ENCODE peak calls at places on chromosomes 4 and X, in eight cellular contexts. One of them, this sample, is unnamed.

GRCh38 chrX:6917666-6918065 is 229.8 kb upstream of the STS start:
- DNase-seq in GM23248: no peak
- DNase-seq in HepG2: no peak
- DNase-seq in endothelial cell of umbilical vein: no peak
- DNase-seq in mammary epithelial cell: no peak
- DNase-seq in fibroblast of lung: no peak
- DNase-seq in GM23338: peak; percentile 4
- DNase-seq in MM.1S: no peak
- DNase-seq in this sample: no peak

GRCh38 chr4:27861381-27861787 is 1000.7 kb downstream of the STIM2 start:
- DNase-seq in GM23248: peak; percentile 46
- DNase-seq in MM.1S: peak; percentile 69
- DNase-seq in HepG2: peak; percentile 25
- DNase-seq in GM23338: peak; percentile 89
- DNase-seq in fibroblast of lung: peak; percentile 13
- DNase-seq in mammary epithelial cell: peak; percentile 63
- DNase-seq in endothelial cell of umbilical vein: no peak
- DNase-seq in this sample: peak; percentile 47

GRCh38 chr4:76744253-76744921 is 153.6 kb downstream of the SOWAHB start:
- DNase-seq in MM.1S: no peak
- DNase-seq in endothelial cell of umbilical vein: peak; percentile 69
- DNase-seq in GM23248: peak; percentile 78
- DNase-seq in GM23338: no peak
- DNase-seq in HepG2: no peak
- DNase-seq in fibroblast of lung: peak; percentile 89
- DNase-seq in mammary epithelial cell: no peak
- DNase-seq in this sample: peak; percentile 8

GRCh38 chr4:59553063-59553738 is 1646.9 kb upstream of the ADGRL3 start:
- DNase-seq in fibroblast of lung: peak; percentile 33
- DNase-seq in GM23338: no peak
- DNase-seq in MM.1S: peak; percentile 83
- DNase-seq in mammary epithelial cell: peak; percentile 7
- DNase-seq in HepG2: no peak
- DNase-seq in GM23248: peak; percentile 0
- DNase-seq in endothelial cell of umbilical vein: peak; percentile 1
- DNase-seq in this sample: peak; percentile 68

GRCh38 chr4:138235419-138235952 is 6.7 kb downstream of the SLC7A11 start:
- DNase-seq in HepG2: no peak
- DNase-seq in GM23338: no peak
- DNase-seq in mammary epithelial cell: peak; percentile 64
- DNase-seq in MM.1S: no peak
- DNase-seq in endothelial cell of umbilical vein: peak; percentile 96
- DNase-seq in GM23248: peak; percentile 90
- DNase-seq in fibroblast of lung: peak; percentile 92
- DNase-seq in this sample: no peak

GRCh38 chr4:67714248-67714583 is 13.3 kb upstream of the UBA6 start:
- DNase-seq in GM23248: no peak
- DNase-seq in MM.1S: no peak
- DNase-seq in HepG2: no peak
- DNase-seq in GM23338: no peak
- DNase-seq in endothelial cell of umbilical vein: no peak
- DNase-seq in mammary epithelial cell: no peak
- DNase-seq in fibroblast of lung: no peak
- DNase-seq in this sample: no peak

GRCh38 chrX:150052226-150052625 is 113.9 kb upstream of the EOLA2 start:
- DNase-seq in GM23248: no peak
- DNase-seq in endothelial cell of umbilical vein: no peak
- DNase-seq in GM23338: no peak
- DNase-seq in mammary epithelial cell: peak; percentile 65
- DNase-seq in HepG2: no peak
- DNase-seq in fibroblast of lung: no peak
- DNase-seq in MM.1S: no peak
- DNase-seq in this sample: no peak

GRCh38 chr4:178086324-178086723 is 644.1 kb upstream of the AGA start:
- DNase-seq in HepG2: peak; percentile 0
- DNase-seq in MM.1S: no peak
- DNase-seq in GM23338: peak; percentile 78
- DNase-seq in mammary epithelial cell: no peak
- DNase-seq in fibroblast of lung: no peak
- DNase-seq in GM23248: no peak
- DNase-seq in endothelial cell of umbilical vein: no peak
- DNase-seq in this sample: no peak

GRCh38 chrX:77900688-77901087 is 1.4 kb downstream of the COX7B start:
- DNase-seq in MM.1S: no peak
- DNase-seq in mammary epithelial cell: no peak
- DNase-seq in endothelial cell of umbilical vein: no peak
- DNase-seq in GM23338: no peak
- DNase-seq in GM23248: peak; percentile 51
- DNase-seq in fibroblast of lung: no peak
- DNase-seq in HepG2: no peak
- DNase-seq in this sample: no peak

GRCh38 chr4:163269156-163269555 is 63.2 kb downstream of the NPY1R start:
- DNase-seq in GM23338: no peak
- DNase-seq in fibroblast of lung: no peak
- DNase-seq in HepG2: no peak
- DNase-seq in mammary epithelial cell: no peak
- DNase-seq in MM.1S: no peak
- DNase-seq in GM23248: no peak
- DNase-seq in endothelial cell of umbilical vein: no peak
- DNase-seq in this sample: no peak

GRCh38 chr4:158538176-158538575 is 16.5 kb downstream of the RXFP1 start:
- DNase-seq in GM23338: no peak
- DNase-seq in HepG2: no peak
- DNase-seq in fibroblast of lung: peak; percentile 90
- DNase-seq in mammary epithelial cell: peak; percentile 68
- DNase-seq in MM.1S: no peak
- DNase-seq in endothelial cell of umbilical vein: no peak
- DNase-seq in GM23248: peak; percentile 87
- DNase-seq in this sample: no peak

GRCh38 chrX:2935364-2935748 is 6.2 kb upstream of the ARSD start:
- DNase-seq in GM23248: no peak
- DNase-seq in mammary epithelial cell: no peak
- DNase-seq in endothelial cell of umbilical vein: no peak
- DNase-seq in MM.1S: no peak
- DNase-seq in GM23338: no peak
- DNase-seq in HepG2: no peak
- DNase-seq in fibroblast of lung: no peak
- DNase-seq in this sample: no peak

GRCh38 chr4:85688055-85688740 is 213.2 kb downstream of the ARHGAP24 start:
- DNase-seq in fibroblast of lung: no peak
- DNase-seq in GM23248: no peak
- DNase-seq in mammary epithelial cell: no peak
- DNase-seq in HepG2: no peak
- DNase-seq in MM.1S: no peak
- DNase-seq in endothelial cell of umbilical vein: no peak
- DNase-seq in GM23338: no peak
- DNase-seq in this sample: no peak

GRCh38 chr4:173519130-173520101 is 10.6 kb downstream of the HAND2 start:
- DNase-seq in HepG2: no peak
- DNase-seq in GM23338: peak; percentile 45
- DNase-seq in mammary epithelial cell: no peak
- DNase-seq in GM23248: peak; percentile 70
- DNase-seq in endothelial cell of umbilical vein: no peak
- DNase-seq in MM.1S: no peak
- DNase-seq in fibroblast of lung: no peak
- DNase-seq in this sample: no peak

GRCh38 chr4:173515458-173515857 is 14.6 kb downstream of the HAND2 start:
- DNase-seq in fibroblast of lung: no peak
- DNase-seq in HepG2: no peak
- DNase-seq in MM.1S: no peak
- DNase-seq in endothelial cell of umbilical vein: no peak
- DNase-seq in GM23248: no peak
- DNase-seq in mammary epithelial cell: no peak
- DNase-seq in GM23338: peak; percentile 11
- DNase-seq in this sample: no peak

GRCh38 chr4:173518419-173519102 is 11.5 kb downstream of the HAND2 start:
- DNase-seq in MM.1S: no peak
- DNase-seq in mammary epithelial cell: no peak
- DNase-seq in GM23338: peak; percentile 61
- DNase-seq in HepG2: no peak
- DNase-seq in endothelial cell of umbilical vein: no peak
- DNase-seq in GM23248: no peak
- DNase-seq in fibroblast of lung: no peak
- DNase-seq in this sample: no peak

GRCh38 chr4:173516621-173517612 is 13.1 kb downstream of the HAND2 start:
- DNase-seq in MM.1S: no peak
- DNase-seq in endothelial cell of umbilical vein: no peak
- DNase-seq in HepG2: no peak
- DNase-seq in fibroblast of lung: no peak
- DNase-seq in GM23338: peak; percentile 82
- DNase-seq in mammary epithelial cell: no peak
- DNase-seq in GM23248: no peak
- DNase-seq in this sample: no peak

DNA sequence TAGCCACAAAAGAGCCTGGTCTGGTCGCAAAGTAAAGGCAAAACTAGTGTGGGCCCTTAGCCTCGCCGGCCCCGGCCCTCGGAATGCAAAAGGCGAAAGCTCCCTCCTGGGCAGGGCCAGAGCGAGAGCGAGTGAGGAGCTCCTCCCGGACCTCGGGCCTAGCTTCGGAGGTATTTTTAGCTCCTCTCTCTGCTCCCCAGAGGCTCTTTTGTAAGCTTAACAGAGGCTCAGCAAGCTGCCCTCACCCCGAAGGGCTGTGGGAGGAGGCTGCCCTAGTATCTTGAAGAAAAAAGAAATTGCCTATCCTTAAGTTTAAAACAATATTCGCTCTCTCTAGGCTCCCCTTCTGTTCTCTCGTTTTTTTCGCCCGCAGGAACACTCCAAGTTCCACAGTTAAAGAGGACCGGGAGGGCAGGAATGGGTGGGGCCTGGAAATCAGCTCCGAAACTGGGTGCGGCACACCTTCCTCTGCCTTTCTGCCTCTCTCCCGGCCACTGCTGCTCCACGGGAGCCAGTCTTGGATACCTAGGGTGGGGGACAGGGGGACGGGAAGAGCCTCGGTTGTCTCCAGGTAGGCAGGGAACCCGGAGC is 12.2 kb downstream of the HAND2 start:
- DNase-seq in GM23248: no peak
- DNase-seq in mammary epithelial cell: no peak
- DNase-seq in fibroblast of lung: no peak
- DNase-seq in GM23338: peak; percentile 86
- DNase-seq in HepG2: no peak
- DNase-seq in MM.1S: no peak
- DNase-seq in endothelial cell of umbilical vein: no peak
- DNase-seq in this sample: no peak
- TF ChIP-seq EZH2 in GM23248: no peak
- TF ChIP-seq EZH2 in mammary epithelial cell: peak; percentile 66
- TF ChIP-seq EZH2 in fibroblast of lung: peak; percentile 62
- TF ChIP-seq EZH2 in GM23338: peak; percentile 95
- TF ChIP-seq EZH2 in HepG2: no peak
- TF ChIP-seq EZH2 in MM.1S: no peak
- TF ChIP-seq EZH2 in endothelial cell of umbilical vein: peak; percentile 84
- TF ChIP-seq EZH2 in this sample: no peak

GRCh38 chrX:141405486-141405877 is 163.2 kb upstream of the SPANXC start:
- DNase-seq in endothelial cell of umbilical vein: peak; percentile 85
- DNase-seq in GM23338: no peak
- DNase-seq in MM.1S: no peak
- DNase-seq in GM23248: peak; percentile 22
- DNase-seq in HepG2: no peak
- DNase-seq in mammary epithelial cell: peak; percentile 49
- DNase-seq in fibroblast of lung: peak; percentile 48
- DNase-seq in this sample: no peak
- H2AFZ ChIP-seq in endothelial cell of umbilical vein: no peak overlapping the region
- H2AFZ ChIP-seq in GM23338: no peak overlapping the region
- H2AFZ ChIP-seq in MM.1S: no peak overlapping the region
- H2AFZ ChIP-seq in GM23248: no peak overlapping the region
- H2AFZ ChIP-seq in HepG2: no peak overlapping the region
- H2AFZ ChIP-seq in mammary epithelial cell: no peak overlapping the region
- H2AFZ ChIP-seq in fibroblast of lung: no peak overlapping the region
- H2AFZ ChIP-seq in this sample: no peak overlapping the region

GRCh38 chr4:11585506-11585905 is 156.8 kb upstream of the HS3ST1 start:
- DNase-seq in fibroblast of lung: no peak
- DNase-seq in GM23248: no peak
- DNase-seq in HepG2: no peak
- DNase-seq in MM.1S: no peak
- DNase-seq in mammary epithelial cell: peak; percentile 68
- DNase-seq in endothelial cell of umbilical vein: no peak
- DNase-seq in GM23338: no peak
- DNase-seq in this sample: peak; percentile 78

GRCh38 chr4:11589676-11590075 is 161.0 kb upstream of the HS3ST1 start:
- DNase-seq in fibroblast of lung: peak; percentile 51
- DNase-seq in MM.1S: no peak
- DNase-seq in mammary epithelial cell: peak; percentile 51
- DNase-seq in endothelial cell of umbilical vein: peak; percentile 50
- DNase-seq in HepG2: no peak
- DNase-seq in GM23248: no peak
- DNase-seq in GM23338: no peak
- DNase-seq in this sample: peak; percentile 22

GRCh38 chr4:11590132-11590531 is 161.4 kb upstream of the HS3ST1 start:
- DNase-seq in GM23338: no peak
- DNase-seq in MM.1S: no peak
- DNase-seq in mammary epithelial cell: no peak
- DNase-seq in HepG2: no peak
- DNase-seq in fibroblast of lung: no peak
- DNase-seq in endothelial cell of umbilical vein: no peak
- DNase-seq in GM23248: no peak
- DNase-seq in this sample: no peak

GRCh38 chr4:11592276-11592675 is 163.6 kb upstream of the HS3ST1 start:
- DNase-seq in mammary epithelial cell: no peak
- DNase-seq in MM.1S: no peak
- DNase-seq in GM23248: no peak
- DNase-seq in HepG2: no peak
- DNase-seq in fibroblast of lung: no peak
- DNase-seq in GM23338: no peak
- DNase-seq in endothelial cell of umbilical vein: no peak
- DNase-seq in this sample: no peak

DNA sequence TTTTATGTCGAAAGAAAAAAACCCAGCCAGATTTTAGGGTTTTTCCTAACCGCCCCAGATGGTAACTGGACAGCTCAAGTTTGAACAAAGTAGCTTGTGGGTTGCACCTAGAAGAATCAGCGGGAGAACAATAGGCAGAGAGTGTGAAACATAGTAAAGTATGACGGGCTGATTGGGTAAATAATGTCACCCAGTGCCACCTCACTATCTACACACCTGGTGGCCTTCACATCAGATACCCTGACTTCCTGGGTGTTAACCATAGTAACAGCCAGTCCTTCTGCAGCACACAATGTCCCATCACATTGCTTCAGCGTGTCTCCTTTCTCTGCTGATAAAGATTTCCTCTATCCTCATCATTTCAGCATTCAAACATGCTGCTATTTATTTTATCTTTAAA is 159.1 kb upstream of the HS3ST1 start:
- DNase-seq in GM23248: no peak
- DNase-seq in MM.1S: no peak
- DNase-seq in HepG2: no peak
- DNase-seq in endothelial cell of umbilical vein: no peak
- DNase-seq in GM23338: no peak
- DNase-seq in fibroblast of lung: no peak
- DNase-seq in mammary epithelial cell: no peak
- DNase-seq in this sample: no peak
- TF ChIP-seq EZH2 in GM23248: no peak
- TF ChIP-seq EZH2 in MM.1S: no peak
- TF ChIP-seq EZH2 in HepG2: no peak
- TF ChIP-seq EZH2 in endothelial cell of umbilical vein: no peak
- TF ChIP-seq EZH2 in GM23338: no peak
- TF ChIP-seq EZH2 in fibroblast of lung: no peak
- TF ChIP-seq EZH2 in mammary epithelial cell: no peak
- TF ChIP-seq EZH2 in this sample: no peak

GRCh38 chrX:153245288-153245731 is 66.2 kb downstream of the MAGEA1 start:
- DNase-seq in fibroblast of lung: no peak
- DNase-seq in endothelial cell of umbilical vein: peak; percentile 0
- DNase-seq in HepG2: no peak
- DNase-seq in MM.1S: no peak
- DNase-seq in mammary epithelial cell: no peak
- DNase-seq in GM23338: peak; percentile 66
- DNase-seq in GM23248: no peak
- DNase-seq in this sample: no peak
- H2AFZ ChIP-seq in fibroblast of lung: no peak overlapping the region
- H2AFZ ChIP-seq in endothelial cell of umbilical vein: no peak overlapping the region
- H2AFZ ChIP-seq in HepG2: no peak overlapping the region
- H2AFZ ChIP-seq in MM.1S: no peak overlapping the region
- H2AFZ ChIP-seq in mammary epithelial cell: no peak overlapping the region
- H2AFZ ChIP-seq in GM23338: no peak overlapping the region
- H2AFZ ChIP-seq in GM23248: no peak overlapping the region
- H2AFZ ChIP-seq in this sample: no peak overlapping the region

This sample was measured in PC-9.